ENCODE peak calls at places on chromosome 15, in seven cellular contexts. H is upper lobe of right lung, E is BJ, T is esophagus squamous epithelium, C is neural crest cell, A is A673, K is ovary. M is an unnamed sample.

GRCh38 chr15:70049701-70050445 is 47.8 kb downstream of the TLE3 start:
- DNase-seq in A (no peak), E (no peak), C (no peak), H (no peak), T (no peak), K (peak; percentile 11), M (peak; percentile 9)

GRCh38 chr15:38398134-38398533 is 55.8 kb upstream of the FAM98B start:
- DNase-seq in T (no peak), C (no peak), E (peak; percentile 86), K (no peak), A (no peak), H (no peak), M (no peak)

GRCh38 chr15:48090115-48090514 is 30.7 kb upstream of the SLC24A5 start:
- DNase-seq in C (no peak), K (no peak), A (no peak), T (no peak), H (no peak), E (no peak), M (no peak)

GRCh38 chr15:37733628-37734027 is 200.8 kb upstream of the TMCO5A start:
- DNase-seq in C (no peak), H (no peak), A (peak; percentile 69), E (no peak), T (no peak), K (no peak), M (no peak)

GRCh38 chr15:69748700-69749099 is 296.1 kb downstream of the RPLP1 start:
- DNase-seq in C (no peak), E (no peak), H (no peak), A (no peak), K (no peak), T (no peak), M (no peak)

GRCh38 chr15:66180706-66181105 is 72.8 kb downstream of the MEGF11 start:
- DNase-seq in C (no peak), T (no peak), H (peak; percentile 17), E (no peak), K (no peak), A (no peak), M (no peak)

GRCh38 chr15:89396723-89397652 is 62.4 kb upstream of the POLG start:
- DNase-seq in A (no peak), C (no peak), E (no peak), T (no peak), K (no peak), H (no peak), M (no peak)

GRCh38 chr15:39792025-39792893 is 9.6 kb upstream of the FSIP1 start:
- DNase-seq in A (no peak), K (no peak), C (no peak), T (no peak), H (no peak), E (no peak), M (no peak)

GRCh38 chr15:98854496-98854895 is 153.1 kb downstream of the PGPEP1L start:
- DNase-seq in T (no peak), K (no peak), E (no peak), H (no peak), A (no peak), C (no peak), M (no peak)

GRCh38 chr15:62462268-62462667 is 297.2 kb upstream of the C2CD4B start:
- DNase-seq in K (no peak), H (no peak), T (no peak), C (no peak), E (no peak), A (no peak), M (no peak)

GRCh38 chr15:62456011-62456920 is 291.2 kb upstream of the C2CD4B start:
- DNase-seq in E (no peak), A (no peak), K (no peak), C (no peak), T (no peak), H (no peak), M (no peak)

GRCh38 chr15:62457100-62457499 is 292.0 kb upstream of the C2CD4B start:
- DNase-seq in K (no peak), A (no peak), T (no peak), H (no peak), C (no peak), E (no peak), M (no peak)

GRCh38 chr15:62462721-62463120 is 297.6 kb upstream of the C2CD4B start:
- DNase-seq in A (no peak), C (no peak), H (no peak), K (no peak), E (no peak), T (no peak), M (no peak)

GRCh38 chr15:62459875-62460274 is 294.8 kb upstream of the C2CD4B start:
- DNase-seq in H (no peak), E (no peak), A (no peak), T (no peak), C (no peak), K (no peak), M (no peak)
- TF ChIP-seq CTCF in H (no peak), E (no peak), A (no peak), T (no peak), C (no peak), K (no peak), M (no peak)

GRCh38 chr15:62618432-62618831 is 424.1 kb upstream of the TPM1 start:
- DNase-seq in E (peak; percentile 57), A (no peak), H (no peak), K (no peak), T (no peak), C (no peak), M (no peak)
- TF ChIP-seq CTCF in E (peak; percentile 72), A (no peak), H (no peak), K (no peak), T (no peak), C (no peak), M (no peak)

GRCh38 chr15:100785181-100786138 is 94.2 kb upstream of the ALDH1A3 start:
- DNase-seq in C (no peak), H (peak; percentile 41), E (no peak), T (no peak), K (no peak), A (no peak), M (no peak)

GRCh38 chr15:100783760-100784492 is 95.7 kb upstream of the ALDH1A3 start:
- DNase-seq in T (no peak), K (no peak), C (no peak), H (peak; percentile 32), A (no peak), E (no peak), M (peak; percentile 25)

GRCh38 chr15:100783296-100783695 is 96.3 kb upstream of the ALDH1A3 start:
- DNase-seq in K (no peak), E (no peak), C (no peak), H (no peak), T (no peak), A (no peak), M (peak; percentile 20)

GRCh38 chr15:100786139-100786531 is 93.5 kb upstream of the ALDH1A3 start:
- DNase-seq in T (no peak), K (no peak), C (no peak), H (no peak), E (no peak), A (no peak), M (no peak)

GRCh38 chr15:100784493-100785180 is 95.0 kb upstream of the ALDH1A3 start:
- DNase-seq in T (no peak), A (no peak), C (no peak), H (no peak), E (no peak), K (no peak), M (no peak)
- TF ChIP-seq CTCF in T (no peak), A (no peak), C (no peak), H (no peak), E (no peak), K (no peak), M (no peak)

GRCh38 chr15:68550004-68550403 is 28.8 kb upstream of the CORO2B start:
- DNase-seq in E (no peak), K (no peak), T (no peak), C (no peak), A (no peak), H (no peak), M (no peak)
- TF ChIP-seq CTCF in E (no peak), K (no peak), T (no peak), C (no peak), A (no peak), H (no peak), M (no peak)

GRCh38 chr15:94524565-94524964 is 293.2 kb downstream of the MCTP2 start:
- DNase-seq in C (no peak), E (no peak), H (no peak), K (no peak), T (no peak), A (no peak), M (no peak)

GRCh38 chr15:94522125-94522524 is 290.8 kb downstream of the MCTP2 start:
- DNase-seq in C (no peak), E (no peak), H (no peak), K (no peak), A (no peak), T (no peak), M (no peak)

GRCh38 chr15:94523873-94524272 is 292.5 kb downstream of the MCTP2 start:
- DNase-seq in H (no peak), T (no peak), C (no peak), E (no peak), A (no peak), K (no peak), M (no peak)

GRCh38 chr15:94526071-94526689 is 294.8 kb downstream of the MCTP2 start:
- DNase-seq in E (no peak), H (no peak), C (no peak), A (peak; percentile 19), T (no peak), K (no peak), M (no peak)
- TF ChIP-seq CTCF in E (peak; percentile 18), H (peak; percentile 33), C (peak; percentile 60), A (peak; percentile 46), T (peak; percentile 28), K (no peak), M (peak; percentile 73)

DNA sequence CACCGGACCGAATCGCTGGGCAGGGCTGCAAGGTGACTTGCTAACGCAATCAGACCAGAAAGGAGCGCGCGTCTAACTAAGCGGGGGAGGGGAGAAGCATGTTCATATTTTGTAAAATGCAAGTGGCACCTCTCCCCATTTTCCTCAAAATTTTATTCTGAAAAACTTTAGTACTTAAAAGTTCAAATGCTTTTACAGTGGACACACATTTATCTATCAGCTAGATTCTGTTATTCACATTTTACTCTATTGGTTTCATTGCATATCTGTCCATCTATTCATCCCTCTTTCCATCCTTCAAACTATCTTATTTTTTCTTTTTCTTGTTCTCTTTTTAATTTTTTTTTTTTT is 46.1 kb upstream of the KLHL25 start:
- DNase-seq in C (no peak), A (no peak), K (no peak), H (no peak), T (no peak), E (no peak), M (no peak)
- TF ChIP-seq CTCF in C (peak; percentile 35), A (no peak), K (no peak), H (no peak), T (no peak), E (no peak), M (peak; percentile 6)

GRCh38 chr15:36653851-36654250 is 74.4 kb downstream of the CDIN1 start:
- DNase-seq in A (no peak), T (no peak), K (no peak), H (no peak), C (no peak), E (no peak), M (no peak)

GRCh38 chr15:36658905-36659304 is 79.5 kb downstream of the CDIN1 start:
- DNase-seq in T (no peak), H (no peak), C (no peak), E (no peak), A (no peak), K (no peak), M (no peak)

GRCh38 chr15:36661042-36661441 is 81.6 kb downstream of the CDIN1 start:
- DNase-seq in H (no peak), E (no peak), T (no peak), C (no peak), A (no peak), K (no peak), M (no peak)

GRCh38 chr15:36658321-36658720 is 78.9 kb downstream of the CDIN1 start:
- DNase-seq in C (no peak), H (no peak), T (no peak), A (peak; percentile 22), K (no peak), E (peak; percentile 59), M (no peak)
- TF ChIP-seq CTCF in C (no peak), H (no peak), T (no peak), A (no peak), K (no peak), E (no peak), M (no peak)